ENCODE peak calls at places on chromosomes 13 and 19, in four cellular contexts. C, O, E and A are unnamed samples.
A peak's percentile ranks its signal among the peaks of the same experiment; 100 is the strongest.

GRCh38 chr13:77390391-77390790 is 63.5 kb upstream of the MYCBP2 start:
- DNase-seq in C (no peak), O (no peak), E (no peak), A (peak; percentile 80)

GRCh38 chr13:39410089-39410901 is 192.7 kb downstream of the LHFPL6 start:
- DNase-seq in E (no peak), O (no peak), C (no peak), A (peak; percentile 94)

GRCh38 chr13:35470671-35471465 is 5.6 kb downstream of the MAB21L1 start:
- DNase-seq in C (peak; percentile 9), O (no peak), E (peak; percentile 64), A (peak; percentile 57)

GRCh38 chr13:65909501-65909900 is 1320.6 kb downstream of the PCDH9 start:
- DNase-seq in C (no peak), E (no peak), O (no peak), A (no peak)

GRCh38 chr19:11405846-11406643 is 13.1 kb downstream of the RGL3 start:
- DNase-seq in O (no peak), C (no peak), E (no peak), A (no peak)

GRCh38 chr13:97951376-97951775 is 2.1 kb upstream of the IPO5 start:
- DNase-seq in E (no peak), O (no peak), C (no peak), A (no peak)

GRCh38 chr19:42111811-42112210 is 20.4 kb downstream of the POU2F2 start:
- DNase-seq in O (no peak), E (no peak), C (no peak), A (peak; percentile 87)

GRCh38 chr13:28794370-28794769 is 25.8 kb upstream of the MTUS2 start:
- DNase-seq in O (no peak), C (no peak), E (no peak), A (no peak)

GRCh38 chr19:40347476-40348124 is 597 bp downstream of the C19orf47 start:
- DNase-seq in E (no peak), C (no peak), O (peak; percentile 12), A (no peak)

GRCh38 chr13:51829236-51829899 is 15.6 kb downstream of the TMEM272 start:
- DNase-seq in E (no peak), O (peak; percentile 77), C (no peak), A (no peak)

GRCh38 chr13:112643759-112644459 is 45.9 kb upstream of the ATP11A start:
- DNase-seq in E (no peak), O (no peak), C (no peak), A (no peak)

GRCh38 chr13:98217597-98217996 is 40.5 kb upstream of the RNF113B start:
- DNase-seq in C (no peak), E (no peak), O (no peak), A (no peak)

GRCh38 chr13:23715762-23716235 is 145.6 kb downstream of the TNFRSF19 start:
- DNase-seq in E (peak; percentile 31), C (no peak), O (peak; percentile 26), A (no peak)

GRCh38 chr19:44024900-44025216 is 321 bp upstream of the ZNF222 start:
- DNase-seq in C (no peak), O (no peak), E (no peak), A (no peak)
- H3K4me3 ChIP-seq in C (peak overlapping the region; percentile 77), O (no peak overlapping the region), E (peak overlapping the region; percentile 25), A (peak overlapping the region; percentile 85)

GRCh38 chr19:2809387-2810140 is 10.1 kb upstream of the ZNF554 start:
- DNase-seq in C (no peak), E (no peak), O (no peak), A (no peak)

GRCh38 chr19:2810141-2811091 is 9.3 kb upstream of the ZNF554 start:
- DNase-seq in E (no peak), O (no peak), C (no peak), A (no peak)

GRCh38 chr19:2812414-2813234 is 7.0 kb upstream of the ZNF554 start:
- DNase-seq in E (no peak), O (no peak), C (no peak), A (no peak)

GRCh38 chr19:2811735-2812413 is 7.8 kb upstream of the ZNF554 start:
- DNase-seq in C (peak; percentile 83), E (no peak), O (no peak), A (no peak)

DNA sequence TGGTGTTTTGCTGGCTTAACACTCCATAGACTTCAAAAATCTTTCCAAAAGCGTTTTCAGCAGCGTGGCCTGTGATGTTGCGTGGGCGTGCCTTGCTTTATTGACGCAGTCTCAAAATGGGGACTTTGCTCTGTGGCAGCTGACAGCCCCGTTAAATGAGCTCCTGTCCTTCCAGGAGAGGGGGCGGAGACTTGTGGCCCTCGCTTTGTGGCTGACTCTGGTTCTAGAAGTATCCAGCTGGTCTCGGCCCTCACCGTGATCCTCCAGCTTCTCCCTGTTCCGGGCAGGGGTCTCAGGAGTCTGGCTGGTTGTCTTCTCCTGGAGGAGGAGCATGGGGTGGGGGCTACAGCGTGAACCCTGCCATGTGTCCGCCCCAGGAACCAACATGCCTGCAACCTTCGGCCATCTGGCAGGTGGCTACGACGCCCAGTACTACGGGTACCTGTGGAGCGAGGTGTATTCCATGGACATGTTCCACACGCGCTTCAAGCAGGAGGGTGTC is 8.4 kb upstream of the ZNF554 start:
- DNase-seq in E (peak; percentile 58), C (peak; percentile 77), O (no peak), A (no peak)
- TF ChIP-seq CTCF in E (no peak), C (no peak), O (no peak), A (no peak)

GRCh38 chr13:80296638-80297037 is 44.3 kb downstream of the SPRY2 start:
- DNase-seq in C (no peak), E (no peak), O (no peak), A (no peak)
- H3K4me3 ChIP-seq in C (no peak overlapping the region), E (no peak overlapping the region), O (no peak overlapping the region), A (no peak overlapping the region)

GRCh38 chr13:94416454-94417080 is 62.9 kb downstream of the DCT start:
- DNase-seq in C (no peak), O (peak; percentile 17), E (peak; percentile 71), A (no peak)
- TF ChIP-seq CTCF in C (peak; percentile 12), O (peak; percentile 54), E (peak; percentile 56), A (peak; percentile 42)